ENCODE peak calls at places on chromosomes 1 and 21, in six cellular contexts. V is tibial nerve, X is uterus, Q is right lobe of liver, W is prostate gland, F is Peyer's patch. J is an unnamed sample.

GRCh38 chr1:10643607-10644306 is 152.7 kb downstream of the CASZ1 start:
- DNase-seq in V (no peak), X (no peak), Q (no peak), W (peak; percentile 72), F (no peak), J (no peak)

GRCh38 chr1:94050263-94050662 is 70.7 kb downstream of the ABCA4 start:
- DNase-seq in V (no peak), X (no peak), Q (no peak), W (no peak), F (no peak), J (no peak)

GRCh38 chr21:31279986-31280385 is 64.1 kb downstream of the TIAM1 start:
- DNase-seq in V (no peak), X (no peak), Q (no peak), W (no peak), F (no peak), J (no peak)

GRCh38 chr1:179126338-179127060 is 44.6 kb downstream of the TOR3A start:
- DNase-seq in V (no peak), X (no peak), Q (peak; percentile 80), W (no peak), F (no peak), J (no peak)

GRCh38 chr21:42672699-42673458 is 19.5 kb downstream of the PDE9A start:
- DNase-seq in V (no peak), X (no peak), Q (peak; percentile 73), W (no peak), F (no peak), J (no peak)

GRCh38 chr1:201719812-201720521 is 109.0 kb upstream of the IPO9 start:
- DNase-seq in V (peak; percentile 81), X (peak; percentile 81), Q (no peak), W (no peak), F (peak; percentile 71), J (no peak)

GRCh38 chr1:193707271-193708015 is 521.0 kb upstream of the B3GALT2 start:
- DNase-seq in V (no peak), X (no peak), Q (no peak), W (no peak), F (no peak), J (no peak)

GRCh38 chr1:166905136-166905535 is 29.1 kb upstream of the TADA1 start:
- DNase-seq in V (no peak), X (no peak), Q (no peak), W (no peak), F (no peak), J (no peak)

GRCh38 chr1:156708245-156708661 is 2.9 kb upstream of the CRABP2 start:
- DNase-seq in V (no peak), X (no peak), Q (no peak), W (no peak), F (no peak), J (no peak)

GRCh38 chr1:172107261-172107820 is 266.0 kb downstream of the DNM3 start:
- DNase-seq in V (no peak), X (no peak), Q (no peak), W (no peak), F (no peak), J (no peak)

GRCh38 chr1:94068831-94069648 is 51.9 kb downstream of the ABCA4 start:
- DNase-seq in V (no peak), X (no peak), Q (no peak), W (peak; percentile 44), F (no peak), J (no peak)

GRCh38 chr1:175355414-175355813 is 162.8 kb upstream of the KIAA0040 start:
- DNase-seq in V (no peak), X (no peak), Q (no peak), W (no peak), F (no peak), J (no peak)

GRCh38 chr21:34690041-34690792 is 21.4 kb downstream of the CLIC6 start:
- DNase-seq in V (no peak), X (no peak), Q (no peak), W (no peak), F (no peak), J (no peak)

GRCh38 chr1:4563586-4563985 is 90.8 kb upstream of the AJAP1 start:
- DNase-seq in V (no peak), X (no peak), Q (no peak), W (no peak), F (no peak), J (no peak)

GRCh38 chr1:204591473-204592090 is 75.4 kb downstream of the MDM4 start:
- DNase-seq in V (no peak), X (no peak), Q (no peak), W (no peak), F (no peak), J (no peak)

GRCh38 chr1:109723351-109723750 is 11.3 kb downstream of the GSTM5 start:
- DNase-seq in V (no peak), X (no peak), Q (no peak), W (no peak), F (no peak), J (no peak)

GRCh38 chr21:23792300-23792699 is 1815.0 kb downstream of the MRPL39 start:
- DNase-seq in V (no peak), X (no peak), Q (no peak), W (no peak), F (no peak), J (no peak)

GRCh38 chr1:5238351-5239123 is 584.1 kb downstream of the AJAP1 start:
- DNase-seq in V (no peak), X (no peak), Q (no peak), W (no peak), F (no peak), J (no peak)

GRCh38 chr1:244052011-244052727 is 1.1 kb downstream of the ZBTB18 start:
- DNase-seq in V (no peak), X (no peak), Q (no peak), W (no peak), F (no peak), J (no peak)

GRCh38 chr1:59833991-59834390 is 19.2 kb downstream of the HOOK1 start:
- DNase-seq in V (no peak), X (no peak), Q (no peak), W (no peak), F (no peak), J (no peak)

GRCh38 chr1:3237570-3237969 is 168.6 kb downstream of the PRDM16 start:
- DNase-seq in V (no peak), X (no peak), Q (no peak), W (no peak), F (peak; percentile 52), J (no peak)

GRCh38 chr1:167416506-167416905 is 101.8 kb downstream of the CD247 start:
- DNase-seq in V (no peak), X (no peak), Q (no peak), W (no peak), F (no peak), J (no peak)

GRCh38 chr21:44328242-44328895 is 10.8 kb downstream of the CFAP410 start:
- DNase-seq in V (no peak), X (no peak), Q (no peak), W (no peak), F (no peak), J (no peak)
- TF ChIP-seq POLR2A in V (no peak), X (no peak), Q (no peak), W (no peak), F (no peak), J (no peak)

GRCh38 chr1:114128293-114128692 is 25.4 kb downstream of the SYT6 start:
- DNase-seq in V (no peak), X (no peak), Q (no peak), W (no peak), F (no peak), J (no peak)
- H3K27me3 ChIP-seq in V (no peaks in the 10 kb centered on the region), X (no peaks in the 10 kb centered on the region), Q (no peaks in the 10 kb centered on the region), W (no peaks in the 10 kb centered on the region), F (no peaks in the 10 kb centered on the region), J (no peaks in the 10 kb centered on the region)

GRCh38 chr1:45687753-45688737 is at the start of gene TMEM69:
- DNase-seq in V (peak; percentile 25), X (peak; percentile 78), Q (peak; percentile 79), W (peak; percentile 57), F (peak; percentile 82), J (peak; percentile 51)
- TF ChIP-seq POLR2A in V (peak; percentile 23), X (peak; percentile 10), Q (no peak), W (peak; percentile 13), F (peak; percentile 18), J (no peak)

GRCh38 chr1:162009501-162010174 is 14.0 kb downstream of the OLFML2B start:
- DNase-seq in V (no peak), X (no peak), Q (no peak), W (peak; percentile 27), F (no peak), J (no peak)

GRCh38 chr1:162007485-162007884 is 16.2 kb downstream of the OLFML2B start:
- DNase-seq in V (no peak), X (no peak), Q (no peak), W (no peak), F (no peak), J (no peak)

GRCh38 chr1:162008799-162009198 is 14.9 kb downstream of the OLFML2B start:
- DNase-seq in V (no peak), X (no peak), Q (no peak), W (no peak), F (no peak), J (no peak)

GRCh38 chr1:162011337-162012012 is 12.2 kb downstream of the OLFML2B start:
- DNase-seq in V (no peak), X (no peak), Q (no peak), W (no peak), F (no peak), J (no peak)

DNA sequence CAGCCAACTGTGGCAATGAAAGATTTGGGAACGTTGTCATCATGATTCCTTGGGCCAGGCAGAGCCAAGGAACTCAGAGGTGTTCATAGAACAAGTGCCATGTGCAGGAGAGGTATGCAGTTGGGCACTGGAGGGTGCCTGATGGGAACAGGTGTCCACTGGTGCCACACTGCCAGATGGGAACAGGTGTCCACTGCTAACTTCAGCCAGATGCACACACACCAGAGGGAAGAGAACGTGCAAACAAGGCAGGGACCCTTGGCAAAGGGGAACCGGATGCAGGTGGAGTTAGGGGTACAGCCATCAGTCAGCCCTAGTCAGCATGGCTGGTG is 13.5 kb downstream of the OLFML2B start:
- DNase-seq in V (no peak), X (no peak), Q (no peak), W (no peak), F (no peak), J (no peak)
- H3K27me3 ChIP-seq in V (no peaks in the 10 kb centered on the region), X (no peaks in the 10 kb centered on the region), Q (no peaks in the 10 kb centered on the region), W (no peaks in the 10 kb centered on the region), F (no peaks in the 10 kb centered on the region), J (no peaks in the 10 kb centered on the region)

DNA sequence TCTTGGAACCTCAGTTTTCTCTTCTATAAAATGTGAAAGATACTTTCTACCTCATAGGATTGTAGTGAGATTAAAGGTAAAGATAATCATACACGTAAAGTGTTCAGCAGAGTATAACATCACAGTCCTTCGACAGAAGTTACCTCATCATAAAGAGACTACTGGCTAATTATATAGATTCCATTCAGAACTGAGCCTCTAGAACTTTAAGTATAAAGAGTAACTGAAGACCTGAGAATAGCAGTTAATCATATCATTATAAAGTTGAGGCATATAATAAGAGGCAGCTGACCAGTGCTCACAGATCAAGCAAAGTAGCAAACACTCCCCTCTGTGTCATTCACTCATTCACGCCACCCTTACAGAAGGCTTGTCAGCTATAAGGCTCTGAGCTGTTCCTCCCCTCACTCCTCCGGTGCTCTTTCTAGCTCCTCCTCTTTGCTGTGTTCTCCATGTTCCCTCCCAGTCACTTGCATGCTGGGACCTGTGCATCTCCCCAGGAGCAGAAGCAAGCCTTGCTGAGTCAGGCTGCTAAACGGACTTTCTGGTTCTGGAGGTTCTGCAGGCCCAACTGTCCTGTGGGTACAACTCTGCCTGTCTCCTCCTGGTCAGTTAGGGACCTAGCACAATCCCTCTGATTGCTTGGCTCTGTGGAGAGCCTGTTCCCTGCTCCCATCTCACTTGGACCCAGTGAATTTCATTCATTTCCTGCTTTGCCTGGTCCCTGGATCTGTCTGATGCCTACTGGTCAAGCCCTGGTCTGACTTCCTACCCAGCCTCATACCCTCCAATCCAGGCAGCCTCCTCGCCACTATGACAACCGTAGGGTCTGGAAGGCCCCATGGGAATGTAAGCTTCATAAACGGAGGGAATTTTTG is 28.3 kb upstream of the LY9 start:
- DNase-seq in V (no peak), X (no peak), Q (no peak), W (no peak), F (no peak), J (no peak)
- TF ChIP-seq POLR2A in V (no peak), X (no peak), Q (no peak), W (no peak), F (no peak), J (no peak)

J was measured in esophagus squamous epithelium.